ENCODE peak calls at places on chromosomes 13 and 19, in four cellular contexts. P is ascending aorta, B is uterus, C is heart right ventricle. R is an unnamed sample. For H3K4me1 and H3K9me3, the result is how much of the 10 kb centered on the place peaks cover.

GRCh38 chr19:33434090-33434885 is 60.8 kb downstream of the CEBPG start:
- DNase-seq in C (no peak), P (no peak), B (no peak), R (no peak)

GRCh38 chr13:38582133-38582532 is 104.7 kb upstream of the FREM2 start:
- DNase-seq in P (no peak), C (no peak), B (no peak), R (no peak)

GRCh38 chr19:55809381-55810058 is 22.3 kb downstream of the NLRP11 start:
- DNase-seq in C (peak), P (peak), B (no peak), R (no peak)

GRCh38 chr19:3525052-3525451 is 13.9 kb upstream of the TEKTIP1 start:
- DNase-seq in P (no peak), C (no peak), B (no peak), R (no peak)

GRCh38 chr13:93700115-93700514 is 473.5 kb downstream of the GPC6 start:
- DNase-seq in P (no peak), C (no peak), B (no peak), R (no peak)

GRCh38 chr13:47044842-47045241 is 148.0 kb upstream of the HTR2A start:
- DNase-seq in C (no peak), P (no peak), B (no peak), R (no peak)

GRCh38 chr13:72390909-72391308 is 336.5 kb downstream of the MZT1 start:
- DNase-seq in B (no peak), C (no peak), P (no peak), R (no peak)

GRCh38 chr19:48501446-48501960 is 10.1 kb downstream of the LMTK3 start:
- DNase-seq in C (no peak), P (peak), B (no peak), R (no peak)

GRCh38 chr13:110211735-110212134 is 95.2 kb downstream of the COL4A1 start:
- DNase-seq in B (no peak), C (no peak), P (no peak), R (no peak)

GRCh38 chr13:32426981-32427851 is 714 bp downstream of the N4BP2L1 start:
- DNase-seq in B (peak), P (peak), C (peak), R (no peak)

GRCh38 chr13:33610471-33611015 is 207.4 kb upstream of the RFC3 start:
- DNase-seq in P (peak), C (peak), B (no peak), R (peak)

GRCh38 chr13:28707629-28708427 is 10.9 kb downstream of the SLC46A3 start:
- DNase-seq in P (no peak), B (no peak), C (no peak), R (no peak)

GRCh38 chr13:29855009-29855408 is 4.6 kb upstream of the UBL3 start:
- DNase-seq in B (no peak), P (no peak), C (no peak), R (no peak)

GRCh38 chr13:83248751-83249150 is 633.5 kb downstream of the SLITRK1 start:
- DNase-seq in B (no peak), P (peak), C (no peak), R (no peak)

GRCh38 chr13:41458187-41458938 is 1.0 kb downstream of the RGCC start:
- DNase-seq in C (peak), B (no peak), P (no peak), R (no peak)

GRCh38 chr13:112066624-112067004 is 335 bp upstream of the SOX1 start:
- DNase-seq in P (no peak), C (peak), B (no peak), R (no peak)

DNA sequence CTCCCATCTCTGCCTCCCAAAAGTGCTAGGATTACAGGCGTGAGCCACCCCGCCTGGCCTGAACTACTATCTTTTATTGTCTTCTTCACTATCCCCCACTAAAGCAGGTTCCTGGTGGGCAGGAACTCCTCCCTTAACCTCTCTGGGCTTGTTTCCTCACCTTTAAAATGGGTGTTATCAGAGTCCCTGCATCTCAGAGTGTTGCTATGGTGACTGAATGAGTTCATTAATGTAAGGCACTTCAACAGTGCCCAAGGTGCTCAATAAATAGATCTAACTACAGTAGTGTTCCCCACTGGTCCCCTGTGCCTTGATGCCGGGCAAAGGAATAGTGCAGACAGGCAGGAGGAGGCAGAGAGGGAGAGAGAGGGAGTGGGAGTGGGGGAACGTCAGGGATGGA is 20.5 kb downstream of the CCDC97 start:
- DNase-seq in C (no peak), P (no peak), B (no peak), R (no peak)
- H3K4me1 ChIP-seq in C (half or more), P (under half), B (under half), R (under half)

GRCh38 chr19:57689750-57690149 is 8.0 kb downstream of the ZNF551 start:
- DNase-seq in B (no peak), C (no peak), P (no peak), R (no peak)
- H3K9me3 ChIP-seq in B (under half), C (under half), P (half or more), R (half or more)

GRCh38 chr19:39301021-39301420 is 4.8 kb downstream of the IFNL1 start:
- DNase-seq in P (no peak), C (no peak), B (no peak), R (no peak)
- H3K4me1 ChIP-seq in P (under half), C (under half), B (under half), R (under half)

GRCh38 chr19:23509686-23510450 is 114.6 kb upstream of the ZNF91 start:
- DNase-seq in B (no peak), P (no peak), C (no peak), R (no peak)
- H3K9me3 ChIP-seq in B (under half), P (under half), C (under half), R (under half)

DNA sequence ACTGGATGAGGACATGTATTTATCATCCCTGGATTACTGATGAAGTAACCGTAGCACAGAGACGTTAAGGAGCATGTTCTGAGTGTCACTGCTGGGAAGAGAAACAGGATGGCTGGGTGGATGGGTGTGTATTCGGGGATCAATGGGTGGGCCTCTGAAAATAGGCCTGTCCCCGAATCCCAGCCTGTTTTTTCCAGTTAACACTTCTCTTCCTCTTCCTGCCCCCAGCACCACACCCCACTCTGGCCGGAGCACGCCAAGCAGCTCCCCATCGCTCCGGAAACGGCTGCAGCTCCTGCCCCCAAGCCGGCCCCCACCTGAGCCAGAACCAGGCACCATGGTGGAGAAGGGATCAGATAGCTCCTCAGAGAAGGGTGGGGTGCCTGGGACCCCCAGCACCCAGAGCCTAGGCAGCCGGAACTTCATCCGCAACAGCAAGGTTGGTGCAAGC is 8.8 kb downstream of the GRAMD1A start:
- DNase-seq in B (peak), P (no peak), C (peak), R (no peak)
- H3K4me1 ChIP-seq in B (under half), P (under half), C (half or more), R (under half)

DNA sequence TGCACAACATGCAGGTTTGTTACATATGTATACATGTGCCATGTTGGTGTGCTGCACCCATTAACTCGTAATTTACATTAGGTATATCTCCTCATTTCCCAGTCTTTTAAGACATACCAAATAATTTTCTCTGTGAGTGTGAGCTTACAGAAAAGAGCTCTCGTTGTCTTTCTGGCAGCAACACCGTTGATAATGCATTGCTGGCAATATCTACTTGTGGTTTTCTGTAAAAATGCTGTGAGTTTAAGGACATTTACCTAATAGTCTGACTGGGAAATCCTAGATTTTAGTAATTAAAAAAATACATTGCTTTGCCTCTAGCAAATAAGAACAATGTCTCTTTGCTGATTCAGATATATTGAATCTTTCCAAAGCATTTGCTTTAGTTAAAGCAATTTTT is 8.4 kb downstream of the IGFL3 start:
- DNase-seq in P (no peak), B (no peak), C (no peak), R (no peak)
- H3K9me3 ChIP-seq in P (under half), B (under half), C (under half), R (under half)

DNA sequence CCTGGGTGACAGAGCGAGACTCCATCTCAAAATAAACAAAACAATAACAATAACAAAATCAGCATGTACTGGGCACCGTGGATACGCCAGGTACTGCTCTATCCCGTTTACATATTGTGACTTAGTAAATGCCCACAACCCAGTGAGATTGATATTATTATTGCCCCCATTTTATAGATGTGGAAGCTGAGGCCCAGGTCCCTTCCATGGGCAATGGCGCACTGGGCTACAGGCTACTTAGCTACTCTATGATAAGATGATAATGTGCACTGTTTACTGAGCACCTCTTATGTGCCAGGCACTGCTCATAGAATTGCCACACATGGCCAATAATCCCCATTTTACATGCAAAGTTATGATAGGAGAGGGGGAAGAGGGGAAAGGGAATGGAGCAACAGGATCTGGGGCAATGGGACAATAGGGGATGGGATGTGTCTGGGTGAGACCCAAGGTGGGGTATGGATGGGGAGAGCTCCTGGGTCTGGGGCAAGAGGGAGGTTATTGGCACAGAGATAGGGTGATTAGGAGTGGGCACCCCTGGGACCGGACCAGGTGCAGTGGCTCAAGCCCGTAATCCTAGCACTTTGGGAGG is 5.4 kb downstream of the KCNN4 start:
- DNase-seq in C (no peak), P (no peak), B (no peak), R (no peak)
- H3K4me1 ChIP-seq in C (under half), P (under half), B (under half), R (under half)

GRCh38 chr19:21434516-21434915 is 37.6 kb downstream of the ZNF493 start:
- DNase-seq in C (no peak), B (no peak), P (no peak), R (no peak)
- H3K9me3 ChIP-seq in C (under half), B (under half), P (under half), R (under half)

GRCh38 chr19:13013649-13014048 is 18.4 kb downstream of the NFIX start:
- DNase-seq in P (peak), C (no peak), B (no peak), R (no peak)
- H3K4me1 ChIP-seq in P (half or more), C (half or more), B (under half), R (half or more)

R was measured in right atrium auricular region.